ENCODE peak calls at places on chromosome 17, in nine cellular contexts. Z is GM19239; A is activated T-helper 1 cell treated with Interleukin-2 at 50 U/mL for 16 hours; P is EL; X is endothelial cell; J is thoracic aorta; Y is OCI-M1; L is activated T-cell treated with anti-CD3 and anti-CD28 coated beads, Interleukin-2, amount 50 U/mL, for 48 hours; E is AG10803. B is an unnamed sample.

GRCh38 chr17:43721537-43722268 is 36.9 kb downstream of the SOST start:
- DNase-seq in P (peak), L (no peak), X (no peak), A (no peak), J (no peak), E (peak), Z (no peak), Y (peak), B (no peak)

GRCh38 chr17:28935744-28936460 is 15.4 kb downstream of the PHF12 start:
- DNase-seq in A (no peak), Z (no peak), X (no peak), Y (no peak), J (no peak), E (no peak), P (no peak), L (no peak), B (no peak)

GRCh38 chr17:69597898-69598692 is 183.6 kb downstream of the MAP2K6 start:
- DNase-seq in E (peak), L (no peak), Z (no peak), X (peak), A (no peak), J (no peak), P (peak), Y (no peak), B (no peak)

GRCh38 chr17:7419833-7420610 is at the start of gene SPEM1:
- DNase-seq in P (no peak), X (no peak), L (no peak), J (no peak), Y (no peak), Z (no peak), A (no peak), E (no peak), B (no peak)

GRCh38 chr17:77555110-77555509 is 403.4 kb upstream of the TNRC6C start:
- DNase-seq in Y (no peak), Z (no peak), X (no peak), E (no peak), J (no peak), P (no peak), A (no peak), L (no peak), B (no peak)

GRCh38 chr17:40071720-40072480 is 9.1 kb downstream of the THRA start:
- DNase-seq in A (no peak), J (peak), Z (no peak), X (no peak), Y (peak), L (no peak), P (no peak), E (peak), B (no peak)

GRCh38 chr17:35748323-35748960 is 4.6 kb downstream of the GAS2L2 start:
- DNase-seq in X (no peak), E (no peak), Y (no peak), A (no peak), Z (no peak), J (no peak), L (peak), P (peak), B (no peak)

GRCh38 chr17:56665864-56666263 is 72.4 kb downstream of the NOG start:
- DNase-seq in J (no peak), P (no peak), X (no peak), A (no peak), Y (no peak), Z (no peak), L (no peak), E (no peak), B (no peak)

GRCh38 chr17:31724619-31725018 is 134.4 kb downstream of the COPRS start:
- DNase-seq in X (no peak), J (no peak), Y (no peak), P (peak), E (no peak), Z (no peak), L (no peak), A (no peak), B (no peak)

GRCh38 chr17:76261421-76262215 is 3.5 kb upstream of the UBALD2 start:
- DNase-seq in E (no peak), P (no peak), X (peak), L (no peak), Z (no peak), Y (no peak), A (no peak), J (no peak), B (no peak)

GRCh38 chr17:75876938-75877751 is 1.2 kb downstream of the TRIM47 start:
- DNase-seq in Z (no peak), X (no peak), J (peak), L (peak), A (no peak), E (peak), Y (no peak), P (peak), B (no peak)